ENCODE peak calls at places on chromosome 20, in four cellular contexts. F is AG04449, K is sigmoid colon, D is GM06990. Q is an unnamed sample.

GRCh38 chr20:17883592-17884317 is 84.8 kb downstream of the SNX5 start:
- DNase-seq in F (no peak), K (peak; percentile 35), D (no peak), Q (no peak)

GRCh38 chr20:16462711-16463110 is 110.5 kb downstream of the KIF16B start:
- DNase-seq in F (no peak), K (no peak), D (no peak), Q (no peak)

GRCh38 chr20:38201356-38201755 is 36.3 kb upstream of the TGM2 start:
- DNase-seq in F (no peak), K (peak; percentile 57), D (no peak), Q (no peak)

GRCh38 chr20:51118985-51119527 is 96.1 kb upstream of the KCNG1 start:
- DNase-seq in F (no peak), K (no peak), D (no peak), Q (no peak)

GRCh38 chr20:62365814-62366369 is 1.2 kb downstream of the LAMA5 start:
- DNase-seq in F (no peak), K (peak; percentile 80), D (no peak), Q (no peak)

GRCh38 chr20:47464380-47465101 is 37.1 kb upstream of the NCOA3 start:
- DNase-seq in F (peak; percentile 94), K (peak; percentile 68), D (no peak), Q (no peak)

GRCh38 chr20:32477594-32478512 is 107.3 kb downstream of the NOL4L start:
- DNase-seq in F (no peak), K (peak; percentile 71), D (no peak), Q (no peak)

GRCh38 chr20:44590980-44591778 is 8.8 kb downstream of the PKIG start:
- DNase-seq in F (no peak), K (no peak), D (no peak), Q (no peak)

GRCh38 chr20:38748863-38749153 is 548 bp downstream of the ACTR5 start:
- DNase-seq in F (no peak), K (no peak), D (no peak), Q (no peak)

GRCh38 chr20:16692442-16692841 is 37.4 kb upstream of the SNRPB2 start:
- DNase-seq in F (no peak), K (no peak), D (no peak), Q (no peak)

GRCh38 chr20:48681882-48682426 is 145.8 kb downstream of the PREX1 start:
- DNase-seq in F (no peak), K (no peak), D (no peak), Q (no peak)

GRCh38 chr20:50628326-50628725 is 63.0 kb downstream of the RIPOR3 start:
- DNase-seq in F (no peak), K (no peak), D (no peak), Q (no peak)

GRCh38 chr20:16711859-16712258 is 18.0 kb upstream of the SNRPB2 start:
- DNase-seq in F (no peak), K (no peak), D (no peak), Q (no peak)

GRCh38 chr20:8749986-8750385 is 318.9 kb upstream of the PLCB4 start:
- DNase-seq in F (no peak), K (no peak), D (no peak), Q (no peak)

GRCh38 chr20:47765715-47766594 is 19.3 kb downstream of the SULF2 start:
- DNase-seq in F (no peak), K (no peak), D (no peak), Q (no peak)

GRCh38 chr20:35709269-35709668 is 10.1 kb downstream of the ROMO1 start:
- DNase-seq in F (no peak), K (no peak), D (no peak), Q (no peak)

GRCh38 chr20:1800180-1800579 is 95.0 kb upstream of the SIRPA start:
- DNase-seq in F (no peak), K (no peak), D (no peak), Q (no peak)

GRCh38 chr20:53623454-53624206 is 30.0 kb upstream of the ZNF217 start:
- DNase-seq in F (no peak), K (peak; percentile 87), D (peak; percentile 44), Q (peak; percentile 27)

GRCh38 chr20:40442181-40442963 is 246.7 kb downstream of the MAFB start:
- DNase-seq in F (no peak), K (no peak), D (no peak), Q (no peak)

GRCh38 chr20:62787866-62788265 is 8.4 kb upstream of the MRGBP start:
- DNase-seq in F (no peak), K (no peak), D (no peak), Q (no peak)

GRCh38 chr20:61985096-61985495 is 80.6 kb downstream of the TAF4 start:
- DNase-seq in F (no peak), K (no peak), D (no peak), Q (no peak)

GRCh38 chr20:43292221-43292620 is 102.5 kb upstream of the PTPRT start:
- DNase-seq in F (no peak), K (no peak), D (no peak), Q (no peak)

GRCh38 chr20:38178065-38178471 is 13.0 kb upstream of the TGM2 start:
- DNase-seq in F (no peak), K (peak; percentile 50), D (no peak), Q (no peak)

GRCh38 chr20:20685635-20686034 is 26.8 kb downstream of the RALGAPA2 start:
- DNase-seq in F (no peak), K (no peak), D (no peak), Q (no peak)

GRCh38 chr20:62744761-62745160 is 36.1 kb downstream of the NTSR1 start:
- DNase-seq in F (no peak), K (peak; percentile 69), D (no peak), Q (no peak)

DNA sequence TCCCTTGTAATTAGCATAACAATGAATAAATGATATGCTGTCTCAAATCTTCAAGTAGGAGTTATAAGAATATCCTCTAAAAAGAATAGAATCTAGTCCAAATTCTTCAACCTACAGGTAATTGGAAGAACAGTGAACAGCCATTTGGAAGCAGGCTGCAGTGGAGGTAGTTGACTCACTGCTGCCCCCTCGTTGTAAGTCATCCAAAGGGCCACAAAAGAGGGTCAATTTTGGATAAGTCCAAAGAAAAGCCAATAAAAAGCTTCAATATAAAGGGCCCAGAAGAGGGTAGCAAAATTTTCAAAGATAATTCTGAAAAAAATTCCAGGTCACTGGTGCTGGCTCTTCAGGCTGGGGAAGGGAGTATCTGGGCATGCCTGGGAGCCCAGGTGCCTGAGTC is 60.8 kb upstream of the SSTR4 start:
- DNase-seq in F (no peak), K (no peak), D (no peak), Q (no peak)
- TF ChIP-seq CTCF in F (peak; percentile 46), K (no peak), D (peak; percentile 67), Q (peak; percentile 47)

GRCh38 chr20:13587370-13587769 is 51.4 kb downstream of the TASP1 start:
- DNase-seq in F (no peak), K (no peak), D (no peak), Q (no peak)
- H3K4me3 ChIP-seq in F (no peak overlapping the region), K (no peak overlapping the region), D (no peak overlapping the region), Q (no peak overlapping the region)

GRCh38 chr20:22245139-22245538 is 339.2 kb downstream of the FOXA2 start:
- DNase-seq in F (no peak), K (no peak), D (no peak), Q (no peak)

GRCh38 chr20:22243063-22243462 is 341.3 kb downstream of the FOXA2 start:
- DNase-seq in F (no peak), K (no peak), D (no peak), Q (no peak)

GRCh38 chr20:22248052-22248667 is 336.2 kb downstream of the FOXA2 start:
- DNase-seq in F (no peak), K (no peak), D (no peak), Q (no peak)
- TF ChIP-seq CTCF in F (peak; percentile 29), K (no peak), D (peak; percentile 62), Q (peak; percentile 58)

GRCh38 chr20:56360133-56360898 is 1.5 kb downstream of the FAM210B start:
- DNase-seq in F (no peak), K (no peak), D (no peak), Q (no peak)

GRCh38 chr20:56358600-56359211 is at the start of gene FAM210B:
- DNase-seq in F (no peak), K (peak; percentile 94), D (peak; percentile 85), Q (peak; percentile 53)

GRCh38 chr20:56360899-56361199 is 2.1 kb downstream of the FAM210B start:
- DNase-seq in F (no peak), K (no peak), D (no peak), Q (no peak)

GRCh38 chr20:56359212-56360132 is 698 bp downstream of the FAM210B start:
- DNase-seq in F (peak; percentile 16), K (peak; percentile 78), D (no peak), Q (no peak)

DNA sequence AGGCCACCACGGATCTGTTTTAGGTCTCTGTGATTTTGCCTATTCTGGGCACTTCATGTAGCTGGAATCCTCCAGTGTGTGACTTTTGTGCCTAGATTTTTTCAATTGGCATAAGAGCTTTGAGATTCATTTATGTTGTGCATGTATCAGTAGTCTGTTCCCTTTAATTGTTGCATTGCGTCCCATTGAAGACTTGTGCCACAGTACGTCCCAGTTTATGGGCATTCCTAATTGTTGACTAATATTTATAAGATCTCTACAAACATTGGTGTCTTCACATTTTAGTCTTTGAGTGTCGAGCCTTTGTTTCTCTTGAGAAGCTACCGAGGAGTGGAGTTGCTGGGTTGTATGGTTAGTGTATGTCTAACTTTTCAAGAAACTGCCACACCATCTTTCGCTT is 704 bp upstream of the FAM210B start:
- DNase-seq in F (no peak), K (no peak), D (no peak), Q (no peak)
- H3K4me3 ChIP-seq in F (no peak overlapping the region), K (peak overlapping the region; percentile 87), D (no peak overlapping the region), Q (no peak overlapping the region)

Q was measured in GM12864.